ENCODE peak calls at places on chromosome 19, in eight cellular contexts. G is mesendoderm, U is cardiac muscle cell, J is iPS DF 6.9, A is neuronal stem cell, F is heart left ventricle, P is IMR-90, X is tibial artery. N is an unnamed sample. For H3K36me3, the result is how much of the 10 kb centered on the place peaks cover.

GRCh38 chr19:51272183-51272817 is 21.4 kb downstream of the SIGLECL1 start:
- DNase-seq in G (no peak), A (no peak), F (no peak), U (no peak), X (no peak), P (no peak), J (no peak), N (no peak)

GRCh38 chr19:17841810-17842662 is 5.7 kb downstream of the JAK3 start:
- DNase-seq in F (peak), G (peak), X (peak), A (peak), J (no peak), P (peak), U (peak), N (peak)

GRCh38 chr19:34649886-34650543 is 26.9 kb downstream of the SCGB2B2 start:
- DNase-seq in G (no peak), F (no peak), P (no peak), A (no peak), J (no peak), U (no peak), X (no peak), N (no peak)

GRCh38 chr19:41166888-41167804 is 25.9 kb upstream of the CYP2S1 start:
- DNase-seq in X (no peak), F (no peak), A (no peak), U (no peak), G (no peak), P (no peak), J (no peak), N (no peak)

GRCh38 chr19:48676887-48677286 is 4.1 kb upstream of the NTN5 start:
- DNase-seq in U (no peak), P (no peak), A (no peak), X (no peak), J (no peak), G (no peak), F (no peak), N (no peak)

GRCh38 chr19:1026189-1027019 is at the start of gene CNN2:
- DNase-seq in U (peak), J (no peak), F (peak), G (peak), P (peak), A (peak), X (peak), N (no peak)

GRCh38 chr19:27753622-27754021 is 1459.3 kb downstream of the UQCRFS1 start:
- DNase-seq in J (no peak), U (no peak), P (no peak), F (no peak), G (no peak), X (peak), A (no peak), N (no peak)

GRCh38 chr19:4445963-4446668 is 11.5 kb downstream of the UBXN6 start:
- DNase-seq in U (no peak), F (no peak), P (no peak), J (no peak), G (no peak), A (no peak), X (no peak), N (no peak)

GRCh38 chr19:9474975-9475374 is 23.4 kb downstream of the ZNF560 start:
- DNase-seq in J (no peak), P (no peak), A (no peak), U (no peak), X (no peak), F (no peak), G (no peak), N (no peak)

GRCh38 chr19:44623080-44623479 is 9.7 kb downstream of the IGSF23 start:
- DNase-seq in J (no peak), P (peak), X (peak), F (no peak), A (no peak), G (peak), U (peak), N (no peak)

GRCh38 chr19:49884109-49884508 is 6.6 kb downstream of the TBC1D17 start:
- DNase-seq in U (no peak), J (no peak), X (no peak), P (no peak), A (no peak), G (no peak), F (no peak), N (no peak)
- H3K36me3 ChIP-seq in U (under half), J (under half), X (half or more), P (half or more), A (half or more), G (under half), F (half or more), N (under half)

DNA sequence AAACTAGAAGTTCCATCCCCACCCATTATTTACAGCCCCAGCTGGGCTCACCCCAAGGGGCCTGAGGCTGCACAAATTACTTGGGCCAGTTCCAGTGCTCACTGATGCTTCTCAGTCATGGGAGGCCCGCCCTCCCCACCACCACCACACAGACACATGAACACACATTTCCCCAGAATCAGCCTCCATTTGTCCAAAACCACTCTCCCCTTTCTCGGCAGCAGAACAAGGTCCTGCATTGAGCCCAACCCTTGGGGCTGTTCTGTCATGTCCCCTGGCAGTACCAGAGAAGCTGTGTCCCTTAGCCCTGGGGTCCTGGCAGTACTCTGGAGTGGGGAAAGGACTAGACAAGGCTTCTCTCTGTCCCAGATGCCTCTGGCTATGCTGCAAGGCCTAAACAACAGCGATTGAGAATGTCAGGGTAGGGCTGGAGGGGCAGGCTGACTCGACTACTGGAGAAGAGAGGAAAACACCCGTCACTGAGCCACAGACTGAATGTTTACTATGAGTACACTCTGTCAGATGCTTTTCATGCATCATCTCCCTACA is 21.8 kb downstream of the SAMD4B start:
- DNase-seq in X (peak), A (no peak), F (no peak), J (no peak), U (peak), G (no peak), P (peak), N (no peak)
- H3K36me3 ChIP-seq in X (under half), A (half or more), F (half or more), J (under half), U (under half), G (under half), P (under half), N (half or more)

GRCh38 chr19:12940897-12941296 is 2.5 kb downstream of the CALR start:
- DNase-seq in P (no peak), J (no peak), A (no peak), X (no peak), F (no peak), U (no peak), G (no peak), N (no peak)

GRCh38 chr19:12938536-12939291 is at the start of gene CALR:
- DNase-seq in X (no peak), F (no peak), P (no peak), J (no peak), G (peak), A (no peak), U (peak), N (no peak)

GRCh38 chr19:12939908-12940533 is 1.6 kb downstream of the CALR start:
- DNase-seq in G (no peak), A (no peak), X (no peak), J (no peak), F (no peak), P (no peak), U (no peak), N (no peak)

GRCh38 chr19:12938054-12938535 is 314 bp upstream of the CALR start:
- DNase-seq in P (peak), A (peak), U (peak), F (peak), X (peak), G (peak), J (peak), N (peak)

DNA sequence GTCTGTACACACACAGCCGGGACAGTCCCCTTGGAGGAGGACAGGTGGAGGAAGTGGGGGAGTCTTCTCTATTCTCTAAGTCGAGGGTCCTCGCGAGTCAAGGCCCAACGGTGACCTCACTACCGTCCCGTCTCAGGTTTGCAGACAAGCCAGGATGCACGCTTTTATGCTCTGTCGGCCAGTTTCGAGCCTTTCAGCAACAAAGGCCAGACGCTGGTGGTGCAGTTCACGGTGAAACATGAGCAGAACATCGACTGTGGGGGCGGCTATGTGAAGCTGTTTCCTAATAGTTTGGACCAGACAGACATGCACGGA is 840 bp downstream of the CALR start:
- DNase-seq in F (no peak), A (no peak), G (peak), U (peak), P (peak), J (no peak), X (no peak), N (no peak)
- H3K36me3 ChIP-seq in F (under half), A (half or more), G (under half), U (under half), P (under half), J (under half), X (under half), N (under half)

DNA sequence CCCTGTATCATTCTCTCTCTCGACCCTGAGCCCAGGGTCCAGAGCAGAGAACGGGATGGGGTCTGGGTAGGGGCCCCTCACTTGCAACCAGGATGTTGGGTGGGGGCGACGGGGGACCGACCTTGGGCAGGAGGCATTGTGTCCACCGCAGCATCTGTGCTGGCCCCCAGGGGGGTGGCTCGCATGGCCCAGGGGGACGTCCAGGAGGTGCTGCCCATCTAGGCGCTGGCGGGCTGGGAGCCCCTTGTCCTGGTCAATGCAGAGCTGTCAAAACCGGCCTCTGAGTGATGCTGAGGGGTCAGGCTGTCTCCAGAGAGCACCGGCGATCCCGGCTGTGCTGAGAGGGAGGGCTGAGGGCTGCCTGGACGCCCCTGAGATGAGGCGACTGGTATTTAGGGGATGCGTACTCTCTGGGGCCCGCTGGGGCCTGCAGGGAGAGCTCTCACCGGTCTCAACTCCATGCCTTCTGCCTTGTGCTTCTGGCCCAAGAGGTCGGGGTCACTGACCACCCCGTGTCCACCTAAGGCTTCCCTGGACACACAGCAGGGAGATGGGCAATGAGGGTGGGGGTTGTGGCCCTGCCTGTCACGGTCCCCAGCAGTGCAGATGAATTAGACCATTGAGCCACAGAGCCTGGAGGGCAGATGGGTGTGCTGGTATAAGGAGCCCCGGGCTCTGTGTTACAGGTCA is 8.5 kb downstream of the RPS9 start:
- DNase-seq in F (no peak), A (no peak), P (no peak), J (no peak), U (no peak), G (peak), X (no peak), N (no peak)
- H3K36me3 ChIP-seq in F (under half), A (under half), P (under half), J (under half), U (under half), G (under half), X (under half), N (under half)

GRCh38 chr19:29922972-29923371 is 19.1 kb upstream of the URI1 start:
- DNase-seq in U (no peak), P (no peak), A (no peak), J (no peak), G (no peak), F (no peak), X (no peak), N (no peak)

GRCh38 chr19:29917911-29918310 is 24.1 kb upstream of the URI1 start:
- DNase-seq in A (no peak), X (no peak), G (peak), F (no peak), J (no peak), U (no peak), P (no peak), N (no peak)

GRCh38 chr19:29923653-29924052 is 18.4 kb upstream of the URI1 start:
- DNase-seq in F (no peak), J (no peak), G (no peak), P (no peak), U (no peak), A (no peak), X (no peak), N (no peak)

GRCh38 chr19:29918891-29919290 is 23.1 kb upstream of the URI1 start:
- DNase-seq in X (no peak), G (no peak), F (no peak), J (no peak), P (no peak), A (no peak), U (no peak), N (no peak)
- H3K36me3 ChIP-seq in X (under half), G (under half), F (under half), J (under half), P (under half), A (under half), U (under half), N (under half)

N was measured in Panc1.